ENCODE peak calls at places on chromosomes 1 and 21, in four cellular contexts. One of them, this sample, is unnamed.

GRCh38 chr1:116195077-116195868 is 84.1 kb downstream of the MAB21L3 start:
- DNase-seq in HCT116: no peak
- DNase-seq in Panc1: no peak
- DNase-seq in HepG2: no peak
- DNase-seq in this sample: no peak

GRCh38 chr1:59990470-59990869 is 63.9 kb upstream of the CYP2J2 start:
- DNase-seq in HCT116: no peak
- DNase-seq in Panc1: no peak
- DNase-seq in HepG2: no peak
- DNase-seq in this sample: peak; percentile 31

GRCh38 chr1:202968895-202969295 is 1.8 kb upstream of the CYB5R1 start:
- DNase-seq in HCT116: peak; percentile 68
- DNase-seq in Panc1: peak; percentile 51
- DNase-seq in HepG2: peak; percentile 78
- DNase-seq in this sample: peak; percentile 77

GRCh38 chr1:207944571-207944970 is 33.6 kb upstream of the CD34 start:
- DNase-seq in HCT116: no peak
- DNase-seq in Panc1: no peak
- DNase-seq in HepG2: no peak
- DNase-seq in this sample: no peak

GRCh38 chr1:114330451-114330983 is 176.8 kb upstream of the SYT6 start:
- DNase-seq in HCT116: no peak
- DNase-seq in Panc1: no peak
- DNase-seq in HepG2: no peak
- DNase-seq in this sample: no peak

GRCh38 chr1:12339410-12339809 is 109.6 kb downstream of the VPS13D start:
- DNase-seq in HCT116: no peak
- DNase-seq in Panc1: no peak
- DNase-seq in HepG2: peak; percentile 62
- DNase-seq in this sample: peak; percentile 25

GRCh38 chr1:114323959-114324825 is 170.5 kb upstream of the SYT6 start:
- DNase-seq in HCT116: no peak
- DNase-seq in Panc1: no peak
- DNase-seq in HepG2: no peak
- DNase-seq in this sample: no peak

GRCh38 chr1:40948741-40949528 is 30.6 kb upstream of the CTPS1 start:
- DNase-seq in HCT116: peak; percentile 70
- DNase-seq in Panc1: peak; percentile 64
- DNase-seq in HepG2: peak; percentile 77
- DNase-seq in this sample: peak; percentile 75

GRCh38 chr1:224879404-224879803 is 50.1 kb upstream of the DNAH14 start:
- DNase-seq in HCT116: no peak
- DNase-seq in Panc1: no peak
- DNase-seq in HepG2: no peak
- DNase-seq in this sample: no peak

GRCh38 chr1:221016757-221017156 is 137.5 kb downstream of the HLX start:
- DNase-seq in HCT116: no peak
- DNase-seq in Panc1: no peak
- DNase-seq in HepG2: no peak
- DNase-seq in this sample: no peak

GRCh38 chr1:181152892-181153633 is 64.6 kb downstream of the IER5 start:
- DNase-seq in HCT116: no peak
- DNase-seq in Panc1: no peak
- DNase-seq in HepG2: no peak
- DNase-seq in this sample: peak; percentile 99

GRCh38 chr1:34164510-34165381 is at the start of gene CSMD2:
- DNase-seq in HCT116: no peak
- DNase-seq in Panc1: no peak
- DNase-seq in HepG2: no peak
- DNase-seq in this sample: no peak

GRCh38 chr1:201881617-201882016 is 7.1 kb upstream of the SHISA4 start:
- DNase-seq in HCT116: no peak
- DNase-seq in Panc1: no peak
- DNase-seq in HepG2: no peak
- DNase-seq in this sample: no peak

GRCh38 chr1:62687903-62688686 is at the start of gene DOCK7:
- DNase-seq in HCT116: peak; percentile 53
- DNase-seq in Panc1: peak; percentile 33
- DNase-seq in HepG2: peak; percentile 48
- DNase-seq in this sample: peak; percentile 72

GRCh38 chr1:202501281-202501680 is 152.8 kb downstream of the PPP1R12B start:
- DNase-seq in HCT116: peak; percentile 12
- DNase-seq in Panc1: peak; percentile 38
- DNase-seq in HepG2: peak; percentile 31
- DNase-seq in this sample: peak; percentile 17

GRCh38 chr1:39127513-39127912 is 77.0 kb upstream of the MACF1 start:
- DNase-seq in HCT116: no peak
- DNase-seq in Panc1: no peak
- DNase-seq in HepG2: peak; percentile 62
- DNase-seq in this sample: peak; percentile 38

GRCh38 chr1:34113887-34114286 is 51.1 kb downstream of the CSMD2 start:
- DNase-seq in HCT116: peak; percentile 32
- DNase-seq in Panc1: peak; percentile 8
- DNase-seq in HepG2: peak; percentile 10
- DNase-seq in this sample: no peak

GRCh38 chr1:63827411-63828321 is 53.8 kb downstream of the ROR1 start:
- DNase-seq in HCT116: no peak
- DNase-seq in Panc1: peak; percentile 33
- DNase-seq in HepG2: no peak
- DNase-seq in this sample: no peak

GRCh38 chr1:58932820-58933598 is 149.2 kb upstream of the JUN start:
- DNase-seq in HCT116: peak; percentile 79
- DNase-seq in Panc1: peak; percentile 71
- DNase-seq in HepG2: peak; percentile 38
- DNase-seq in this sample: no peak

GRCh38 chr21:31132574-31133242 is 94.4 kb upstream of the KRTAP19-8 start:
- DNase-seq in HCT116: no peak
- DNase-seq in Panc1: no peak
- DNase-seq in HepG2: no peak
- DNase-seq in this sample: no peak

GRCh38 chr1:204356997-204357396 is 2.7 kb downstream of the PLEKHA6 start:
- DNase-seq in HCT116: no peak
- DNase-seq in Panc1: no peak
- DNase-seq in HepG2: no peak
- DNase-seq in this sample: no peak

DNA sequence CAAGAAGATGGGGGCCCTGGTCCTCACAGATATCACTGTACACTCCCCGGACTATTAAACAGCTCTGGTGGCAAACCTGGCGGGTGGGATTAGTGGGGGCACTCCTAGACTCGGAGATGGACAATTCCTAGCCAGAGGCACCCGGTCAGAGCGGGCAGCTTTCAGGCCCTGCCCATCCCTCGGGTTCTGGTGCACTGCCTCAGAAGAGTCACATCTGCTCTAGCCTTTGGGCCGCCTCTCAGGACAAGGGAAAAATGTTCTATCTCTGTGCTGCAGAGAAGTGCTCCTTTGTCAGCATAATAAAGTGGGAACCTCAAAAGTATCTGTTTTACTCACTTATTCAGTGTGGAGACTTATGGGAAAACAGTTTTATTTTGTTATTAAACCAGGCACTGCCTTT is 10.0 kb downstream of the CREG1 start:
- DNase-seq in HCT116: no peak
- DNase-seq in Panc1: no peak
- DNase-seq in HepG2: no peak
- DNase-seq in this sample: no peak
- TF ChIP-seq TCF7L2 in HCT116: no peak
- TF ChIP-seq TCF7L2 in Panc1: no peak
- TF ChIP-seq TCF7L2 in HepG2: no peak
- TF ChIP-seq TCF7L2 in this sample: no peak

DNA sequence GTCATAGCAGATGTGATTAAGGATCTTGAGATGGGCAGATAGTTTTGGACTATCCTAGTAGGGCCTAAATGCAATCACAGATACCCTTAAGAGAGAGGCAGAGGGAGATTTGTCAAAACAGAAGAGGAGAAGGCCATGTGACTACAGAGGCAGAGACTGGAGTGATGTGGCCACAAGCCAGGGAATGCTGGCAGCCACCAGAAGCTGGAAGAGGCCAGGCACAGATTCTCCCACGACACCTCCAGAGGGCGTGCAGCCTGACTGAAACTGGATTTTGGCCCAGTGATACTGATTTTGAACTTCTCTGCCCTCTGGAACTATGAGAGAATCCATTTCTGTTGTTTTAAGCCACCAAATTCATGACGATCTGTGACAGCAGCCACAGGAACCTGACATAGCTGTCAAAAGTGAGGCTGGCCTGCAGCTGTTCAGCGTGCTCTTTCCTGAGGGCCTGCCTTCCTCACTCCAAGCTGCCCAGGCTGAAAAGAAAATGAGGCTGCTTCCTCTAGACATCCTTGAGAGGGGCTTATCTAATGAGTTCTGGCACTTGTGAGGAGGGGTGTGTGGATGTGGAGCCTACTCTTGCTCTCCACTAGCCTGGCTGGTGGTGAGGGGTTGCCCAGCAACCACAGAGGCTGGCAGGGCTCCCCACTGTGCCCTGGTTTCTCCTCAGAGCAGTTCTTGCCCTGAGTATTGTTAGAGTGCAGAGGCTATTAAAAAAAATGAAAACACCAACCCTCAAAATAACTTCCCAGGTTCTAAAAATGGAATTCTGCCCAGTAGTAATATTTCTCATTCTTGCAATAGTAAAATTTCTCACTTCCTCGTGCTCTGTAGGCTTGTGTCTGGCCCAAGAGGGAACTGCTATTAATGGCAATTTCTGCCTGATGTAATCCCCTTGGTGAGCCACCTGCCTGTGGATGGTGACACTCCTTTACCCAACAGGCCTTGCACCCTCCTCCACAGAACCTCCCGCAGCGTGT is 52.4 kb upstream of the EPS8L3 start:
- DNase-seq in HCT116: no peak
- DNase-seq in Panc1: no peak
- DNase-seq in HepG2: no peak
- DNase-seq in this sample: peak; percentile 5
- TF ChIP-seq TCF7L2 in HCT116: no peak
- TF ChIP-seq TCF7L2 in Panc1: no peak
- TF ChIP-seq TCF7L2 in HepG2: no peak
- TF ChIP-seq TCF7L2 in this sample: no peak

GRCh38 chr1:22710688-22711024 is at the start of gene EPHB2:
- DNase-seq in HCT116: no peak
- DNase-seq in Panc1: no peak
- DNase-seq in HepG2: no peak
- DNase-seq in this sample: peak; percentile 28

GRCh38 chr1:22712502-22713271 is 2.0 kb downstream of the EPHB2 start:
- DNase-seq in HCT116: no peak
- DNase-seq in Panc1: no peak
- DNase-seq in HepG2: no peak
- DNase-seq in this sample: no peak

GRCh38 chr1:22709891-22710687 is 550 bp upstream of the EPHB2 start:
- DNase-seq in HCT116: no peak
- DNase-seq in Panc1: no peak
- DNase-seq in HepG2: no peak
- DNase-seq in this sample: no peak

GRCh38 chr1:22711591-22712501 is 1.2 kb downstream of the EPHB2 start:
- DNase-seq in HCT116: no peak
- DNase-seq in Panc1: no peak
- DNase-seq in HepG2: no peak
- DNase-seq in this sample: no peak

DNA sequence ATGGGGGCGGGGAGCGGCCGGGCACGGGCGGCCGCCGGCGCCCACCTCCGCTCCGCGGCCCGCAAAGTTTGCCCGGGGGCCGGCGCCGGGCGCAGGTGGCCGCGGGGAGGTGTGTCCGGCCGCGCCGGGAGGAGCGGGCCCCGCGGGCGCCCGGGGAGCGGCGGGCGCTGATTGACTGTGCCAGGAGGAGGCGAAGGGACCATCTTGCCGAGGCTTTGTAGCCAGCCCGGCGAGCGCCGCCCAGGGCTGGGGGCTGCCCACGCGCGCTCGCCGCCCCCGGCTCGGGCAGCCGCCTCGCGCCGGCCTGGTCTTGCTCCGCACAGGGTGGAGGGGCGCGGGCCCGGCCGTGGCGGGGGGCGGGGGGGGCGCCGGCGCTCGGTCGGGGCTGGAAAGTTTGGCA is 432 bp downstream of the EPHB2 start:
- DNase-seq in HCT116: no peak
- DNase-seq in Panc1: no peak
- DNase-seq in HepG2: no peak
- DNase-seq in this sample: no peak
- TF ChIP-seq TCF7L2 in HCT116: no peak
- TF ChIP-seq TCF7L2 in Panc1: no peak
- TF ChIP-seq TCF7L2 in HepG2: no peak
- TF ChIP-seq TCF7L2 in this sample: no peak

DNA sequence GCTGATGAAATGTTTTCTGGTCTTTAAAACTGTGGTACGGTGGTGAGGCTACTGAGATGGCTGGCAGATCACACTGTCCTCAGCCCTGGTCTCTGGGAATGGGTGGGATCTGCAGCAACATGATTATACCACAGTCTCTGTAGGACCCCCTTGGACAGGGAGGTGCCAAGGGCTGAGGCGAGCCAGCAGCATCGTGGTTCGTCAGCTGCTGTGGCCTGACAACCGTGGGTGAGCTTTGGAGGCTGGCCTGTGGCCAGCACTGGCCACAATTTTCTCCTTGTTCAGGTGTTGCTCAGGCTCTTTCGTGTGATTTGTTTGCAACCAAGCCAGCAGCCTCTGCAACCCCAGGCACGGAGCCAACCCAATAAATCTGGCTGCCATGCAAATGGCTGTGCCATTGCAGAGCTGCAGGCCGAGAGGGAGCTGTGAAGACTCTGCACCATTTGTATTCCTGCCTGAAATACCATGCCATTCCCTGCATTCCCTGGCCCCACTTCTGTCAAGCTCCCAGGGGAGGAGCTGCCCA is 70.9 kb downstream of the PCP4 start:
- DNase-seq in HCT116: no peak
- DNase-seq in Panc1: no peak
- DNase-seq in HepG2: no peak
- DNase-seq in this sample: no peak
- TF ChIP-seq TCF7L2 in HCT116: no peak
- TF ChIP-seq TCF7L2 in Panc1: no peak
- TF ChIP-seq TCF7L2 in HepG2: no peak
- TF ChIP-seq TCF7L2 in this sample: no peak

GRCh38 chr21:35195232-35195631 is 146.1 kb upstream of the RUNX1 start:
- DNase-seq in HCT116: no peak
- DNase-seq in Panc1: no peak
- DNase-seq in HepG2: no peak
- DNase-seq in this sample: no peak
- TF ChIP-seq TCF7L2 in HCT116: no peak
- TF ChIP-seq TCF7L2 in Panc1: no peak
- TF ChIP-seq TCF7L2 in HepG2: no peak
- TF ChIP-seq TCF7L2 in this sample: no peak

GRCh38 chr1:91804546-91805023 is 81.4 kb downstream of the TGFBR3 start:
- DNase-seq in HCT116: peak; percentile 84
- DNase-seq in Panc1: no peak
- DNase-seq in HepG2: no peak
- DNase-seq in this sample: peak; percentile 91
- TF ChIP-seq TCF7L2 in HCT116: no peak
- TF ChIP-seq TCF7L2 in Panc1: no peak
- TF ChIP-seq TCF7L2 in HepG2: no peak
- TF ChIP-seq TCF7L2 in this sample: peak; percentile 25

This sample was measured in K562.